ENCODE peak calls at places on chromosomes 4 and X, in six cellular contexts. D is cardiac muscle cell; O is CD8-positive, alpha-beta memory T cell; H is posterior vena cava; W is ovary; K is Right ventricle myocardium superior. B is an unnamed sample.

GRCh38 chrX:72714471-72714916 is 388 bp upstream of the PHKA1 start:
- DNase-seq in W (peak), O (no peak), K (peak), H (peak), D (peak), B (peak)

GRCh38 chr4:16005671-16006070 is 42.7 kb upstream of the FGFBP2 start:
- DNase-seq in K (no peak), D (no peak), O (no peak), W (no peak), H (no peak), B (no peak)

GRCh38 chr4:76374744-76375143 is 46.2 kb downstream of the CCDC158 start:
- DNase-seq in K (no peak), H (no peak), O (no peak), D (no peak), W (no peak), B (no peak)

GRCh38 chrX:130253916-130254315 is 14.8 kb downstream of the ZNF280C start:
- DNase-seq in H (no peak), W (no peak), D (no peak), O (no peak), K (no peak), B (no peak)

GRCh38 chrX:131812847-131813825 is 210.0 kb upstream of the STK26 start:
- DNase-seq in K (peak), O (peak), H (peak), W (peak), D (no peak), B (no peak)

GRCh38 chr4:170853422-170854021 is 763.8 kb upstream of the AADAT start:
- DNase-seq in K (peak), D (peak), O (no peak), W (peak), H (no peak), B (peak)

GRCh38 chr4:36310793-36311192 is 29.4 kb downstream of the DTHD1 start:
- DNase-seq in H (no peak), D (no peak), K (peak), O (no peak), W (no peak), B (peak)

GRCh38 chr4:4914059-4914820 is 54.8 kb downstream of the MSX1 start:
- DNase-seq in D (no peak), K (no peak), H (no peak), O (no peak), W (no peak), B (no peak)

GRCh38 chrX:131704136-131704695 is 160.3 kb downstream of the OR13H1 start:
- DNase-seq in K (no peak), D (no peak), W (peak), O (no peak), H (peak), B (no peak)

GRCh38 chrX:85592980-85593379 is 213.5 kb upstream of the POF1B start:
- DNase-seq in H (no peak), W (no peak), D (no peak), K (no peak), O (no peak), B (no peak)

GRCh38 chrX:103418811-103419210 is 42.5 kb downstream of the BEX3 start:
- DNase-seq in H (no peak), D (no peak), K (no peak), O (no peak), W (no peak), B (no peak)

GRCh38 chrX:115393271-115393670 is 103.8 kb downstream of the LUZP4 start:
- DNase-seq in D (peak), H (no peak), W (no peak), O (no peak), K (no peak), B (no peak)

GRCh38 chr4:122104184-122104583 is 47.9 kb upstream of the BLTP1 start:
- DNase-seq in W (no peak), O (no peak), H (no peak), D (no peak), K (no peak), B (no peak)

GRCh38 chr4:97548943-97549583 is 594.2 kb downstream of the STPG2 start:
- DNase-seq in D (no peak), K (no peak), O (no peak), W (no peak), H (no peak), B (no peak)

GRCh38 chr4:53575552-53575951 is 15.7 kb downstream of the LNX1 start:
- DNase-seq in D (no peak), K (no peak), W (no peak), H (no peak), O (no peak), B (no peak)

GRCh38 chrX:44967221-44967620 is 94.2 kb downstream of the KDM6A start:
- DNase-seq in D (no peak), K (no peak), W (no peak), O (no peak), H (no peak), B (no peak)

GRCh38 chrX:33138677-33139249 is 72.6 kb downstream of the DMD start:
- DNase-seq in H (no peak), K (no peak), O (no peak), D (no peak), W (no peak), B (no peak)

GRCh38 chrX:134929813-134930212 is 61.0 kb upstream of the SMIM10 start:
- DNase-seq in O (no peak), D (no peak), K (no peak), W (no peak), H (no peak), B (no peak)

GRCh38 chrX:108250654-108251579 is 159.3 kb downstream of the ATG4A start:
- DNase-seq in D (peak), K (peak), W (no peak), O (no peak), H (no peak), B (no peak)

GRCh38 chrX:17697191-17697590 is 40.1 kb upstream of the SCML1 start:
- DNase-seq in O (no peak), H (no peak), K (no peak), D (no peak), W (no peak), B (no peak)

GRCh38 chr4:169000315-169000714 is 9.7 kb downstream of the CBR4 start:
- DNase-seq in W (no peak), K (no peak), D (no peak), O (no peak), H (no peak), B (no peak)

GRCh38 chr4:12123709-12124108 is 695.0 kb upstream of the HS3ST1 start:
- DNase-seq in H (no peak), K (no peak), D (no peak), W (no peak), O (no peak), B (no peak)

GRCh38 chr4:152255437-152255836 is 280.5 kb downstream of the FBXW7 start:
- DNase-seq in W (no peak), K (no peak), H (no peak), D (peak), O (peak), B (no peak)

GRCh38 chrX:75156537-75156945 is 458 bp upstream of the ABCB7 start:
- DNase-seq in O (no peak), D (no peak), H (no peak), W (no peak), K (no peak), B (no peak)

GRCh38 chrX:25105251-25105650 is 89.5 kb upstream of the ARX start:
- DNase-seq in O (no peak), W (no peak), D (no peak), K (no peak), H (no peak), B (no peak)

GRCh38 chr4:113604955-113605354 is 156.6 kb downstream of the CAMK2D start:
- DNase-seq in H (no peak), W (no peak), D (no peak), K (no peak), O (no peak), B (no peak)

GRCh38 chr4:87982446-87982845 is 6.9 kb downstream of the SPP1 start:
- DNase-seq in K (no peak), O (no peak), H (no peak), D (no peak), W (no peak), B (no peak)

GRCh38 chr4:12126476-12126875 is 697.8 kb upstream of the HS3ST1 start:
- DNase-seq in W (no peak), D (no peak), H (no peak), K (no peak), O (no peak), B (no peak)

GRCh38 chr4:45475490-45475889 is 648.4 kb downstream of the GABRG1 start:
- DNase-seq in K (no peak), W (no peak), D (peak), O (no peak), H (no peak), B (no peak)

GRCh38 chr4:63211377-63211776 is 1197.9 kb downstream of the TECRL start:
- DNase-seq in H (no peak), D (no peak), K (no peak), W (no peak), O (no peak), B (no peak)

GRCh38 chr4:93182722-93183121 is 645.8 kb upstream of the ATOH1 start:
- DNase-seq in W (no peak), D (no peak), O (no peak), H (no peak), K (no peak), B (no peak)

GRCh38 chrX:37745835-37746234 is 34.0 kb upstream of the CYBB start:
- DNase-seq in O (no peak), W (no peak), K (no peak), H (no peak), D (no peak), B (no peak)

GRCh38 chrX:21883258-21883657 is 27.5 kb downstream of the YY2 start:
- DNase-seq in W (no peak), D (no peak), K (no peak), O (no peak), H (no peak), B (no peak)

GRCh38 chr4:173538903-173539445 is 8.9 kb upstream of the HAND2 start:
- DNase-seq in H (no peak), O (no peak), D (no peak), W (peak), K (no peak), B (no peak)

GRCh38 chr4:158810487-158811215 is 41.8 kb downstream of the FNIP2 start:
- DNase-seq in O (no peak), D (no peak), W (peak), K (peak), H (peak), B (no peak)

GRCh38 chr4:121091941-121092340 is 19.6 kb upstream of the NDNF start:
- DNase-seq in H (no peak), O (no peak), D (no peak), K (no peak), W (no peak), B (no peak)

B was measured in endothelial cell.